ENCODE peak calls at places on chromosomes 16 and 17, in five cellular contexts. One of them, this sample, is unnamed.

GRCh38 chr16:31135535-31136286 is at the start of gene PRSS8:
- DNase-seq in stomach: peak; percentile 96
- DNase-seq in tibial artery: peak; percentile 40
- DNase-seq in IMR-90: no peak
- DNase-seq in transverse colon: peak; percentile 94
- DNase-seq in this sample: peak; percentile 95

GRCh38 chr16:16150117-16150877 is 73.0 kb downstream of the ABCC6 start:
- DNase-seq in IMR-90: peak; percentile 76
- DNase-seq in tibial artery: peak; percentile 92
- DNase-seq in stomach: no peak
- DNase-seq in transverse colon: peak; percentile 48
- DNase-seq in this sample: no peak

GRCh38 chr17:145671-146541 is 8.5 kb downstream of the SCGB1C2 start:
- DNase-seq in stomach: peak; percentile 15
- DNase-seq in transverse colon: no peak
- DNase-seq in tibial artery: peak; percentile 52
- DNase-seq in IMR-90: no peak
- DNase-seq in this sample: peak; percentile 59

GRCh38 chr17:9022553-9023388 is 1.5 kb downstream of the NTN1 start:
- DNase-seq in tibial artery: peak; percentile 66
- DNase-seq in stomach: no peak
- DNase-seq in IMR-90: no peak
- DNase-seq in transverse colon: no peak
- DNase-seq in this sample: no peak

GRCh38 chr16:1832831-1833454 is 5.9 kb downstream of the FAHD1 start:
- DNase-seq in stomach: no peak
- DNase-seq in transverse colon: no peak
- DNase-seq in tibial artery: no peak
- DNase-seq in IMR-90: no peak
- DNase-seq in this sample: no peak

GRCh38 chr17:29151567-29151966 is 28.6 kb downstream of the MYO18A start:
- DNase-seq in tibial artery: no peak
- DNase-seq in IMR-90: peak; percentile 73
- DNase-seq in stomach: no peak
- DNase-seq in transverse colon: no peak
- DNase-seq in this sample: no peak

GRCh38 chr16:9800180-9800738 is 382.0 kb downstream of the GRIN2A start:
- DNase-seq in stomach: no peak
- DNase-seq in IMR-90: no peak
- DNase-seq in tibial artery: no peak
- DNase-seq in transverse colon: no peak
- DNase-seq in this sample: no peak

GRCh38 chr16:72721981-72722380 is 325.9 kb downstream of the ZFHX3 start:
- DNase-seq in tibial artery: no peak
- DNase-seq in IMR-90: no peak
- DNase-seq in transverse colon: no peak
- DNase-seq in stomach: no peak
- DNase-seq in this sample: no peak

GRCh38 chr17:50248255-50248654 is 26.0 kb upstream of the TMEM92 start:
- DNase-seq in IMR-90: no peak
- DNase-seq in tibial artery: no peak
- DNase-seq in stomach: no peak
- DNase-seq in transverse colon: no peak
- DNase-seq in this sample: no peak

GRCh38 chr17:75547091-75547490 is 21.6 kb downstream of the LLGL2 start:
- DNase-seq in stomach: peak; percentile 70
- DNase-seq in transverse colon: no peak
- DNase-seq in IMR-90: no peak
- DNase-seq in tibial artery: no peak
- DNase-seq in this sample: no peak

GRCh38 chr17:75550139-75550465 is 24.6 kb downstream of the LLGL2 start:
- DNase-seq in stomach: no peak
- DNase-seq in transverse colon: no peak
- DNase-seq in tibial artery: no peak
- DNase-seq in IMR-90: no peak
- DNase-seq in this sample: no peak

GRCh38 chr17:75551276-75551675 is 25.8 kb downstream of the LLGL2 start:
- DNase-seq in stomach: no peak
- DNase-seq in IMR-90: no peak
- DNase-seq in tibial artery: no peak
- DNase-seq in transverse colon: no peak
- DNase-seq in this sample: no peak

GRCh38 chr17:75548839-75549238 is 23.3 kb downstream of the LLGL2 start:
- DNase-seq in transverse colon: no peak
- DNase-seq in IMR-90: no peak
- DNase-seq in stomach: no peak
- DNase-seq in tibial artery: no peak
- DNase-seq in this sample: no peak

DNA sequence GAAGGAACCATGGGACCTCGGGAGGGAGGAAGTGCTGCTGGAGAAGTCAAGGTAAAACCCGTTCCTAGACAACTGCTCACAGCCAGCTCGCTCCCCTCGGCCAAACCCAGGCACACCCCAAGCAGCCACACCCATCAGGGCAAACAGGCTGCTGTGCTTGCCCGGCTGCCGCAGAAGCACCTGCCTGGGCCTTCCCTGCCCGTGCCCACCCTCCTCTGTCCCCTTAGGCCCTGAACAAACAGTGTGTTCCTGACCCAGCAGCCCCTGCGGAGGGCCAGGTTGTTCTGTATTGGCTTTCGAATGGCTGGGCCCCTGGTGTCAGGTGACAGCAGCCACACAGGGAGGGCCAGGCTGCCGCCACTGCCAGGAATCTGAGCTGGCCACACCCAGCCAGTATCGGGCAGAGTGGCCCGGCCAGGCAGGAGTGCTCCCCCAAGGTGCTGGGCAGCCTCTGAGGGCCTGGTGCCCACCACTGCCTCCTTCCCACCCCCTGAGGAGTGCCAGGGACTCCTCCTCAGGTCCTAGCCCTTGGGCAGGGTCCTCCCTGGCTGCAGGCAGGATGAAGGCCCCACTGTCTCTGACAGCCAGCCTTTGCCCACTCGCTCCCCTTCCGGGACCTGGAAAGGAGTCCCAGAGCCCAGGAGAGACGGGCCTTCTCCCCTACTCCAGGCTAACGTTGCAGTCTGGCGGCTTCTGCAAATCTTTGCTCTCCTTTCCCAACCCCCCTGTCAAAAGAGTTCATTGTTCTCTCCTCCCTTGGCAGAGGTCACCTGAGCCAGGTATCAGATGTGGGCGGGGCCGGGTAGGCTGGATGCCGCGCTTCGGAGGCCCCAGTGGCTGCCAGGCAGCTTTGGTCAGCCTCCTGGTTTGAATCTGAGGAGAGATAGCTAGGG is 24.0 kb downstream of the LLGL2 start:
- DNase-seq in IMR-90: no peak
- DNase-seq in tibial artery: no peak
- DNase-seq in stomach: peak; percentile 94
- DNase-seq in transverse colon: peak; percentile 87
- DNase-seq in this sample: peak; percentile 94
- H3K4me3 ChIP-seq in IMR-90: no peak overlapping the region
- H3K4me3 ChIP-seq in tibial artery: no peak overlapping the region
- H3K4me3 ChIP-seq in stomach: no peak overlapping the region
- H3K4me3 ChIP-seq in transverse colon: no peak overlapping the region
- H3K4me3 ChIP-seq in this sample: peak overlapping the region; percentile 14

GRCh38 chr17:60127068-60128064 is 22.4 kb upstream of the CA4 start:
- DNase-seq in transverse colon: no peak
- DNase-seq in stomach: no peak
- DNase-seq in tibial artery: peak; percentile 12
- DNase-seq in IMR-90: no peak
- DNase-seq in this sample: no peak
- H3K27ac ChIP-seq in transverse colon: no peak overlapping the region
- H3K27ac ChIP-seq in stomach: no peak overlapping the region
- H3K27ac ChIP-seq in tibial artery: no peak overlapping the region
- H3K27ac ChIP-seq in IMR-90: no peak overlapping the region
- H3K27ac ChIP-seq in this sample: no peak overlapping the region

GRCh38 chr17:19284005-19284959 is 47.1 kb downstream of the EPN2 start:
- DNase-seq in stomach: no peak
- DNase-seq in tibial artery: no peak
- DNase-seq in IMR-90: no peak
- DNase-seq in transverse colon: no peak
- DNase-seq in this sample: no peak
- H3K4me1 ChIP-seq in stomach: peaks cover 29% of the 10 kb centered on the region
- H3K4me1 ChIP-seq in tibial artery: peaks cover 35% of the 10 kb centered on the region
- H3K4me1 ChIP-seq in IMR-90: peaks cover 10% of the 10 kb centered on the region
- H3K4me1 ChIP-seq in transverse colon: peaks cover 19% of the 10 kb centered on the region
- H3K4me1 ChIP-seq in this sample: peaks cover 23% of the 10 kb centered on the region

DNA sequence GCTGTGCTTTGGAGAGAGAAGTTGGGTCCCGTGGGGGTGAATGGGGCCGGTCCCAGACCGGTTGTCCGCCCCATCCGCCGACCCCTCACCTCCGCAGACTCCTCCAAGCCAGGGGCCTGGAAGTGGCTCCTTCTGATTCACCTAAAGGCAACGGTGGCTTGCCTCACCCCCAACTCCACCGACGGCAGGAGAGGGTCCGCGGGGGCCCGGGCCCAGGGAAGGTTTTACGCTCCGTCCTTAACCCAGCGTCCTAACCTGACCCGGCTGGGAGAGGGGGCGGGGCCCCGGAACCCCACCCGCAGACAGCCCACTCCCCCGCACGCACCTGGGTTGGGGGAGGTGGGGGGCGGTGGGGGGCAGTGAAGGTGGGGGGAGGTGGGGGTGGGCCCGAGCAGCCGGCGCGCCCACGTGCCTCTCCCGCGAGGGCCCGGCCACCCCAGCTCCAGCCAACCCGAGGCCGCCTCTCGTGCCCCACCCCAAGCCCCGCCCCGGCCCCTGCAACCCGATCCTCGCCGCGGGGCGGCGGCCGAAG is 12.7 kb upstream of the CD300A start:
- DNase-seq in transverse colon: no peak
- DNase-seq in IMR-90: no peak
- DNase-seq in tibial artery: peak; percentile 97
- DNase-seq in stomach: peak; percentile 94
- DNase-seq in this sample: no peak
- H3K4me3 ChIP-seq in transverse colon: peak overlapping the region; percentile 17
- H3K4me3 ChIP-seq in IMR-90: no peak overlapping the region
- H3K4me3 ChIP-seq in tibial artery: peak overlapping the region; percentile 44
- H3K4me3 ChIP-seq in stomach: peak overlapping the region; percentile 48
- H3K4me3 ChIP-seq in this sample: peak overlapping the region; percentile 50